ENCODE peak calls at places on chromosomes 1 and 21, in six cellular contexts. R is HepG2, A is H1, P is SK-N-SH, O is GM12892, L is GM12878. K is an unnamed sample.
A peak's percentile ranks its signal among the peaks of the same experiment; 100 is the strongest.

GRCh38 chr1:96080925-96081324 is 640.7 kb upstream of the PTBP2 start:
- DNase-seq in R (no peak), A (no peak), P (no peak), O (no peak), L (no peak), K (no peak)

GRCh38 chr1:204077979-204078696 is 5.2 kb downstream of the SOX13 start:
- DNase-seq in R (peak; percentile 83), A (peak; percentile 73), P (no peak), O (no peak), L (no peak), K (no peak)

GRCh38 chr1:109191377-109191776 is 22.3 kb upstream of the SARS1 start:
- DNase-seq in R (no peak), A (no peak), P (no peak), O (no peak), L (no peak), K (no peak)

GRCh38 chr1:25568834-25569598 is 25.6 kb downstream of the LDLRAP1 start:
- DNase-seq in R (peak; percentile 45), A (no peak), P (no peak), O (no peak), L (no peak), K (no peak)

GRCh38 chr1:88650676-88651418 is 33.2 kb upstream of the PKN2 start:
- DNase-seq in R (no peak), A (no peak), P (no peak), O (no peak), L (no peak), K (no peak)

GRCh38 chr1:1259948-1260614 is 13.6 kb upstream of the C1QTNF12 start:
- DNase-seq in R (no peak), A (no peak), P (no peak), O (no peak), L (no peak), K (no peak)

GRCh38 chr1:151334822-151335221 is 7.6 kb upstream of the PI4KB start:
- DNase-seq in R (no peak), A (no peak), P (no peak), O (no peak), L (no peak), K (no peak)

GRCh38 chr1:8370046-8370881 is 52.4 kb downstream of the SLC45A1 start:
- DNase-seq in R (no peak), A (no peak), P (no peak), O (no peak), L (no peak), K (no peak)

GRCh38 chr1:94105957-94106529 is 14.9 kb downstream of the ABCA4 start:
- DNase-seq in R (no peak), A (no peak), P (no peak), O (no peak), L (no peak), K (peak; percentile 25)

GRCh38 chr1:160837558-160838205 is 25.0 kb downstream of the CD244 start:
- DNase-seq in R (no peak), A (no peak), P (peak; percentile 15), O (peak; percentile 51), L (peak; percentile 78), K (peak; percentile 39)

GRCh38 chr1:96840396-96840795 is 118.8 kb downstream of the PTBP2 start:
- DNase-seq in R (no peak), A (no peak), P (no peak), O (no peak), L (no peak), K (no peak)

GRCh38 chr1:87963566-87963965 is 634.9 kb downstream of the LMO4 start:
- DNase-seq in R (no peak), A (no peak), P (no peak), O (no peak), L (no peak), K (no peak)

GRCh38 chr1:48687271-48688045 is 89.2 kb downstream of the BEND5 start:
- DNase-seq in R (no peak), A (no peak), P (no peak), O (no peak), L (no peak), K (no peak)

GRCh38 chr1:90339822-90340221 is 344.9 kb downstream of the ZNF326 start:
- DNase-seq in R (no peak), A (no peak), P (no peak), O (no peak), L (no peak), K (no peak)

GRCh38 chr1:174367892-174368291 is 79.9 kb upstream of the GPR52 start:
- DNase-seq in R (no peak), A (no peak), P (no peak), O (no peak), L (no peak), K (no peak)

GRCh38 chr1:174359454-174359805 is 88.3 kb upstream of the GPR52 start:
- DNase-seq in R (no peak), A (no peak), P (peak; percentile 7), O (no peak), L (no peak), K (no peak)

GRCh38 chr1:174366946-174367345 is 80.8 kb upstream of the GPR52 start:
- DNase-seq in R (no peak), A (no peak), P (no peak), O (no peak), L (no peak), K (no peak)

DNA sequence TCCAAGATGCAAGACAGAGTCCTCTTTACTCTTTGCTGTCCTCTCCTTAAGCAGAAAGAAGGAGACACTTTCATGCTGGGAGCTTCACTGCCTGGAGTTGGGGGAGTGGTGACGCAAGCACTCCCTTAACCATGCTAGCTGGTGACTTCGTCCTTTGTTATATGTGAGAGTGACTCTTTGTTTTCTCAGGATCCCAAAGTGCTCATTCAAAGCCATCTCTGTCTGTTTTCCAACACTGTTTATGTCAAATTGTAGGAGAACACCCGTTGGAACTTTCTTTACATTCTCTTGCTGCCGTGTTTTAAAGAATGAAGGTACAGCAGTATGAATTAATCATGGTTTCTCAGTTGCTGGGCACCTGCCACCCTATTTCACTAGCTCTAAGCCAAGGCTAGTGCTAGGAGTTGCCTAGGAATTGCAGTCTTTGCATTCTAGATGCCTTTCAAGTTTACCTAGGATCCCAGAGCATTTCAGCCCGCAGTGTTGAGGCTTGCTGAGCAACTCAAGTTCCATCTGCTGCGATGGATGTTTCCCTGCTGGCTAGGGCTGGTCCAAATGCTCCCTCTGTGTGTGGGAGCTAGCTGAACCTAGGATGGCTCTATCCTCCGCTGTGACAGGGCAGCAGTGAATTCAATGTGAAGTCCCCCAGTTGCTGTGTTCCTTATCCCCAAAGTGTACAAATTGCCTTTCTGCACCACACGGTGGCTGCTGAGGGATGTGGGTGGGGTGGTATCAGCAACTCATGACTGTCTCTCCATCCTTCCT is 82.6 kb upstream of the GPR52 start:
- DNase-seq in R (no peak), A (no peak), P (no peak), O (no peak), L (no peak), K (no peak)
- TF ChIP-seq TAF1 in R (no peak), A (no peak), P (no peak), O (no peak), L (no peak), K (no peak)

GRCh38 chr21:8992731-8993174 is 1528.6 kb upstream of the TPTE start:
- DNase-seq in R (peak; percentile 95), A (no peak), P (no peak), O (no peak), L (no peak), K (no peak)
- TF ChIP-seq TAF1 in R (no peak), A (no peak), P (no peak), O (no peak), L (no peak), K (no peak)

GRCh38 chr1:214927791-214928190 is 154.7 kb upstream of the KCNK2 start:
- DNase-seq in R (no peak), A (no peak), P (no peak), O (no peak), L (no peak), K (no peak)
- TF ChIP-seq TAF1 in R (no peak), A (no peak), P (no peak), O (no peak), L (no peak), K (no peak)

GRCh38 chr21:41682719-41683179 is 84.1 kb downstream of the RIPK4 start:
- DNase-seq in R (no peak), A (no peak), P (no peak), O (no peak), L (no peak), K (no peak)

GRCh38 chr21:41681336-41681801 is 85.5 kb downstream of the RIPK4 start:
- DNase-seq in R (no peak), A (no peak), P (no peak), O (no peak), L (no peak), K (no peak)

GRCh38 chr21:41678944-41679343 is 87.9 kb downstream of the RIPK4 start:
- DNase-seq in R (peak; percentile 98), A (peak; percentile 82), P (peak; percentile 61), O (no peak), L (no peak), K (no peak)

GRCh38 chr21:41681939-41682718 is 84.7 kb downstream of the RIPK4 start:
- DNase-seq in R (no peak), A (no peak), P (no peak), O (no peak), L (no peak), K (no peak)

DNA sequence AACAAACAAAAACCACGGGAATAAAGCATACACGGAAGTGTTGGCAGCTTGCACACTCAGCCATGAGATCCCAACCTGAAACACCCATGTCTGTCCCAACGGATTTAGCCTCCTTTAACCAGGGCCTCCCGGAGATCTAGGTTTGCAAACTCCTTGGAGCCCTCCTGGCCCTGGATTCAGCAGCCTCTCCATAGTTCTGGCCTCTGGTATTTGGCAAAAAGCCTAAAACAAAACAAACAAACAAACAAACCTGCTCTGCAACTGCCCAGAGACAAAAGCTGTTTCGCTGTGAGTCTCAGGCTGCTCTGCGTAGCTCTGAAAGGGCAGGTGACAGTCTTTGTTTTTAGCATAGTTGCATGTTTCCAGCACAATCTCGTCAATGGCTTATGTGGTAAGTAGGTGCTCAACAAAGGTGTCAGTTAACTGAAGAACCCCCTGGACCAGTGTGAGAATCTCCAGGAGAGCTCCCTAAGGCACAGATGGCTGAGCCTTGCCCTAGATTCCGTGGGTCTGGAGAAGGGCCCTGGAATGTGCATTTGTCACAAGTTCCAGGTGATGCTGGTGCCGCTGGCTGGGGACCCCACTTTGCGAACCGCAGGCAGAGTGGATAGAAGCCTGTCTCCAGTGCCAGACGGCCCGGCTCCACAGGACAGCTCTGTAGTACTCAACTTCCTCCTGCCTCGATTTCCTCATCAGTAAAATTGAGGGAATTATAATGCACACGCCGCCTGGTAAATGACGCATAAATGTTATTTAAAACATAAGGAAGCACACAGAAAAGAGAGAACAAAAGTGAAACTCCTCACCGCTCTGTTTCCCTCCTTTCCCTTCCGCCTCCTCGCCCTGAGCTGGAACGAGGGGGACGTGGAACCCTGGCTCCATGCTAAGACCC is 86.2 kb downstream of the RIPK4 start:
- DNase-seq in R (no peak), A (no peak), P (no peak), O (no peak), L (no peak), K (no peak)
- TF ChIP-seq TAF1 in R (no peak), A (no peak), P (no peak), O (no peak), L (no peak), K (no peak)

GRCh38 chr1:105793541-105794146 is 1262.8 kb upstream of the PRMT6 start:
- DNase-seq in R (peak; percentile 39), A (no peak), P (peak; percentile 69), O (no peak), L (no peak), K (peak; percentile 19)
- TF ChIP-seq TAF1 in R (no peak), A (no peak), P (no peak), O (no peak), L (no peak), K (no peak)

DNA sequence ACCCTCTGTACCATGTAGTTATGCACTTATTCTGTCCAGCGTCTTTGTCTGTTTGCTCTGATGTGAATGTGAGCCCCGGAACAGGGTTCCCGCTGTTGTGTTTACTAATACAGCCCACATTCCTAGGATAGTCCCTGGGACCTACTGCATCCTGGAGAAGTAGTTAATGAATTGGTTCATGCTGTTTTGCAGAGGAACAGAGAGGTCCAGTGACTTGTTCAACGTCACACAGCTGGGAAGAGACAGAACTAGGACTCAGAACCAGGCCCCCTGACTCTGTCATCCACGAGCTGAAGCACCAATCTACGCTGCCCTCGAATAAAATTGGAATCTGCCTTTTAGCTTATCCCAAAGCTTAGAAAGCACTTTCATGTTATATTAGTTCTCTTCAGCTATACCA is 784 bp downstream of the AGT start:
- DNase-seq in R (no peak), A (no peak), P (no peak), O (no peak), L (no peak), K (no peak)
- TF ChIP-seq TAF1 in R (no peak), A (no peak), P (no peak), O (no peak), L (no peak), K (no peak)